ENCODE peak calls at places on chromosome 9, in four cellular contexts. U is CD4-positive, CD25-positive, alpha-beta regulatory T cell; M is OCI-M1; P is NCI-H187. V is an unnamed sample.

GRCh38 chr9:35920004-35920658 is 10.8 kb downstream of the SPAAR start:
- DNase-seq in U (no peak), M (peak), P (no peak), V (no peak)

GRCh38 chr9:75979362-75979761 is 88.9 kb downstream of the PCSK5 start:
- DNase-seq in U (peak), M (peak), P (no peak), V (no peak)

GRCh38 chr9:88794100-88794499 is 197.2 kb upstream of the S1PR3 start:
- DNase-seq in U (no peak), M (no peak), P (no peak), V (no peak)

GRCh38 chr9:89532944-89533343 is 35.0 kb upstream of the SEMA4D start:
- DNase-seq in U (no peak), M (no peak), P (no peak), V (no peak)

GRCh38 chr9:134379774-134380431 is 53.6 kb downstream of the RXRA start:
- DNase-seq in U (no peak), M (no peak), P (no peak), V (no peak)

GRCh38 chr9:109241931-109242330 is 74.9 kb upstream of the FRRS1L start:
- DNase-seq in U (no peak), M (no peak), P (no peak), V (no peak)

GRCh38 chr9:132163876-132164603 is 2.2 kb downstream of the NTNG2 start:
- DNase-seq in U (no peak), M (no peak), P (no peak), V (no peak)

GRCh38 chr9:2788948-2789347 is 54.9 kb downstream of the PUM3 start:
- DNase-seq in U (no peak), M (no peak), P (no peak), V (no peak)

GRCh38 chr9:111959468-111959941 is 62.9 kb downstream of the UGCG start:
- DNase-seq in U (no peak), M (no peak), P (no peak), V (no peak)

GRCh38 chr9:130321539-130321938 is 56.0 kb downstream of the HMCN2 start:
- DNase-seq in U (no peak), M (no peak), P (no peak), V (no peak)

GRCh38 chr9:78866228-78867132 is 569.6 kb downstream of the PSAT1 start:
- DNase-seq in U (no peak), M (no peak), P (no peak), V (no peak)

V was measured in MM.1S.